ENCODE peak calls at places on chromosomes 3 and 15, in ten cellular contexts. One of them, this sample, is unnamed.
A peak's percentile ranks its signal among the peaks of the same experiment; 100 is the strongest.

GRCh38 chr3:114221165-114221880 is 16.1 kb downstream of the ZNF80 start:
- DNase-seq in IMR-90: no peak
- DNase-seq in CD8-positive, alpha-beta T cell: peak; percentile 54
- DNase-seq in Panc1: no peak
- DNase-seq in transverse colon: peak; percentile 17
- DNase-seq in endothelial cell of umbilical vein: no peak
- DNase-seq in GM23248: no peak
- DNase-seq in body of pancreas: no peak
- DNase-seq in CD8-positive, alpha-beta memory T cell: peak; percentile 80
- DNase-seq in pancreas: no peak
- DNase-seq in this sample: peak; percentile 35

GRCh38 chr3:57701781-57702180 is 8.9 kb upstream of the DENND6A start:
- DNase-seq in endothelial cell of umbilical vein: no peak
- DNase-seq in Panc1: no peak
- DNase-seq in transverse colon: no peak
- DNase-seq in GM23248: no peak
- DNase-seq in body of pancreas: no peak
- DNase-seq in IMR-90: no peak
- DNase-seq in CD8-positive, alpha-beta T cell: no peak
- DNase-seq in pancreas: no peak
- DNase-seq in CD8-positive, alpha-beta memory T cell: no peak
- DNase-seq in this sample: no peak

GRCh38 chr3:125220681-125221429 is 8.3 kb upstream of the SLC12A8 start:
- DNase-seq in transverse colon: no peak
- DNase-seq in CD8-positive, alpha-beta T cell: no peak
- DNase-seq in pancreas: no peak
- DNase-seq in CD8-positive, alpha-beta memory T cell: no peak
- DNase-seq in endothelial cell of umbilical vein: no peak
- DNase-seq in Panc1: no peak
- DNase-seq in GM23248: peak; percentile 63
- DNase-seq in IMR-90: peak; percentile 31
- DNase-seq in body of pancreas: no peak
- DNase-seq in this sample: no peak

GRCh38 chr15:68699881-68700394 is 120.8 kb downstream of the ANP32A start:
- DNase-seq in GM23248: peak; percentile 30
- DNase-seq in transverse colon: no peak
- DNase-seq in IMR-90: no peak
- DNase-seq in body of pancreas: no peak
- DNase-seq in pancreas: no peak
- DNase-seq in endothelial cell of umbilical vein: no peak
- DNase-seq in Panc1: no peak
- DNase-seq in CD8-positive, alpha-beta memory T cell: no peak
- DNase-seq in CD8-positive, alpha-beta T cell: no peak
- DNase-seq in this sample: no peak

GRCh38 chr15:83651541-83651940 is 2.4 kb upstream of the ADAMTSL3 start:
- DNase-seq in transverse colon: no peak
- DNase-seq in endothelial cell of umbilical vein: no peak
- DNase-seq in body of pancreas: no peak
- DNase-seq in CD8-positive, alpha-beta T cell: no peak
- DNase-seq in CD8-positive, alpha-beta memory T cell: no peak
- DNase-seq in Panc1: no peak
- DNase-seq in GM23248: no peak
- DNase-seq in IMR-90: no peak
- DNase-seq in pancreas: no peak
- DNase-seq in this sample: no peak

GRCh38 chr15:77027697-77028450 is 32.9 kb downstream of the PSTPIP1 start:
- DNase-seq in CD8-positive, alpha-beta memory T cell: peak; percentile 32
- DNase-seq in Panc1: no peak
- DNase-seq in IMR-90: no peak
- DNase-seq in endothelial cell of umbilical vein: peak; percentile 18
- DNase-seq in transverse colon: peak; percentile 10
- DNase-seq in body of pancreas: peak; percentile 32
- DNase-seq in CD8-positive, alpha-beta T cell: peak; percentile 5
- DNase-seq in GM23248: no peak
- DNase-seq in pancreas: peak; percentile 21
- DNase-seq in this sample: no peak

GRCh38 chr3:192902481-192903023 is 15.1 kb downstream of the MB21D2 start:
- DNase-seq in Panc1: no peak
- DNase-seq in GM23248: no peak
- DNase-seq in CD8-positive, alpha-beta memory T cell: no peak
- DNase-seq in endothelial cell of umbilical vein: no peak
- DNase-seq in pancreas: no peak
- DNase-seq in body of pancreas: no peak
- DNase-seq in CD8-positive, alpha-beta T cell: no peak
- DNase-seq in transverse colon: no peak
- DNase-seq in IMR-90: no peak
- DNase-seq in this sample: no peak

GRCh38 chr15:43509002-43509922 is 8.1 kb upstream of the MAP1A start:
- DNase-seq in CD8-positive, alpha-beta memory T cell: no peak
- DNase-seq in endothelial cell of umbilical vein: no peak
- DNase-seq in CD8-positive, alpha-beta T cell: no peak
- DNase-seq in transverse colon: no peak
- DNase-seq in Panc1: no peak
- DNase-seq in IMR-90: no peak
- DNase-seq in pancreas: no peak
- DNase-seq in GM23248: peak; percentile 74
- DNase-seq in body of pancreas: no peak
- DNase-seq in this sample: no peak

GRCh38 chr3:39138804-39139415 is 14.5 kb downstream of the CSRNP1 start:
- DNase-seq in IMR-90: peak; percentile 47
- DNase-seq in transverse colon: peak; percentile 42
- DNase-seq in Panc1: no peak
- DNase-seq in CD8-positive, alpha-beta T cell: no peak
- DNase-seq in endothelial cell of umbilical vein: no peak
- DNase-seq in body of pancreas: no peak
- DNase-seq in GM23248: peak; percentile 35
- DNase-seq in pancreas: no peak
- DNase-seq in CD8-positive, alpha-beta memory T cell: peak; percentile 24
- DNase-seq in this sample: no peak

GRCh38 chr15:81106560-81106959 is 27.5 kb upstream of the CFAP161 start:
- DNase-seq in Panc1: peak; percentile 60
- DNase-seq in endothelial cell of umbilical vein: peak; percentile 78
- DNase-seq in IMR-90: peak; percentile 87
- DNase-seq in body of pancreas: peak; percentile 68
- DNase-seq in CD8-positive, alpha-beta T cell: peak; percentile 32
- DNase-seq in transverse colon: peak; percentile 37
- DNase-seq in pancreas: peak; percentile 34
- DNase-seq in GM23248: peak; percentile 90
- DNase-seq in CD8-positive, alpha-beta memory T cell: no peak
- DNase-seq in this sample: peak; percentile 6

GRCh38 chr15:91948001-91948608 is 94.6 kb downstream of the SLCO3A1 start:
- DNase-seq in Panc1: no peak
- DNase-seq in GM23248: peak; percentile 14
- DNase-seq in endothelial cell of umbilical vein: no peak
- DNase-seq in CD8-positive, alpha-beta T cell: no peak
- DNase-seq in CD8-positive, alpha-beta memory T cell: no peak
- DNase-seq in transverse colon: no peak
- DNase-seq in pancreas: peak; percentile 41
- DNase-seq in IMR-90: peak; percentile 73
- DNase-seq in body of pancreas: peak; percentile 35
- DNase-seq in this sample: no peak

GRCh38 chr15:31758126-31758525 is 272.2 kb upstream of the CHRNA7 start:
- DNase-seq in IMR-90: peak; percentile 2
- DNase-seq in body of pancreas: peak; percentile 73
- DNase-seq in CD8-positive, alpha-beta T cell: no peak
- DNase-seq in transverse colon: peak; percentile 74
- DNase-seq in GM23248: peak; percentile 18
- DNase-seq in pancreas: peak; percentile 23
- DNase-seq in CD8-positive, alpha-beta memory T cell: no peak
- DNase-seq in Panc1: no peak
- DNase-seq in endothelial cell of umbilical vein: peak; percentile 10
- DNase-seq in this sample: no peak

GRCh38 chr3:128280466-128281455 is 127.5 kb downstream of the EEFSEC start:
- DNase-seq in transverse colon: no peak
- DNase-seq in pancreas: no peak
- DNase-seq in Panc1: no peak
- DNase-seq in CD8-positive, alpha-beta T cell: no peak
- DNase-seq in endothelial cell of umbilical vein: no peak
- DNase-seq in CD8-positive, alpha-beta memory T cell: no peak
- DNase-seq in IMR-90: no peak
- DNase-seq in GM23248: no peak
- DNase-seq in body of pancreas: no peak
- DNase-seq in this sample: no peak

GRCh38 chr3:149705416-149705815 is 46.9 kb downstream of the COMMD2 start:
- DNase-seq in CD8-positive, alpha-beta T cell: no peak
- DNase-seq in endothelial cell of umbilical vein: no peak
- DNase-seq in IMR-90: no peak
- DNase-seq in GM23248: no peak
- DNase-seq in body of pancreas: no peak
- DNase-seq in transverse colon: no peak
- DNase-seq in pancreas: no peak
- DNase-seq in CD8-positive, alpha-beta memory T cell: no peak
- DNase-seq in Panc1: no peak
- DNase-seq in this sample: no peak

GRCh38 chr3:123792473-123793201 is 91.5 kb downstream of the MYLK start:
- DNase-seq in GM23248: peak; percentile 32
- DNase-seq in endothelial cell of umbilical vein: no peak
- DNase-seq in IMR-90: peak; percentile 48
- DNase-seq in transverse colon: no peak
- DNase-seq in CD8-positive, alpha-beta T cell: no peak
- DNase-seq in CD8-positive, alpha-beta memory T cell: no peak
- DNase-seq in body of pancreas: no peak
- DNase-seq in Panc1: no peak
- DNase-seq in pancreas: no peak
- DNase-seq in this sample: no peak

GRCh38 chr15:34969340-34970097 is at the start of gene AQR:
- DNase-seq in transverse colon: peak; percentile 96
- DNase-seq in CD8-positive, alpha-beta T cell: peak; percentile 91
- DNase-seq in GM23248: peak; percentile 100
- DNase-seq in body of pancreas: peak; percentile 95
- DNase-seq in IMR-90: peak; percentile 98
- DNase-seq in endothelial cell of umbilical vein: peak; percentile 98
- DNase-seq in pancreas: peak; percentile 94
- DNase-seq in Panc1: peak; percentile 84
- DNase-seq in CD8-positive, alpha-beta memory T cell: peak; percentile 94
- DNase-seq in this sample: peak; percentile 84

GRCh38 chr3:133192967-133193366 is 154.8 kb downstream of the TMEM108 start:
- DNase-seq in endothelial cell of umbilical vein: no peak
- DNase-seq in body of pancreas: no peak
- DNase-seq in Panc1: no peak
- DNase-seq in GM23248: no peak
- DNase-seq in transverse colon: no peak
- DNase-seq in CD8-positive, alpha-beta T cell: no peak
- DNase-seq in IMR-90: no peak
- DNase-seq in pancreas: no peak
- DNase-seq in CD8-positive, alpha-beta memory T cell: no peak
- DNase-seq in this sample: no peak

GRCh38 chr3:46449755-46450552 is 14.8 kb downstream of the LTF start:
- DNase-seq in pancreas: no peak
- DNase-seq in GM23248: peak; percentile 45
- DNase-seq in transverse colon: no peak
- DNase-seq in Panc1: no peak
- DNase-seq in IMR-90: peak; percentile 8
- DNase-seq in body of pancreas: no peak
- DNase-seq in endothelial cell of umbilical vein: no peak
- DNase-seq in CD8-positive, alpha-beta memory T cell: no peak
- DNase-seq in CD8-positive, alpha-beta T cell: no peak
- DNase-seq in this sample: no peak

GRCh38 chr3:146873748-146874147 is 268.6 kb upstream of the PLSCR5 start:
- DNase-seq in IMR-90: no peak
- DNase-seq in CD8-positive, alpha-beta memory T cell: no peak
- DNase-seq in GM23248: no peak
- DNase-seq in endothelial cell of umbilical vein: no peak
- DNase-seq in Panc1: no peak
- DNase-seq in body of pancreas: no peak
- DNase-seq in pancreas: no peak
- DNase-seq in CD8-positive, alpha-beta T cell: no peak
- DNase-seq in transverse colon: no peak
- DNase-seq in this sample: no peak

GRCh38 chr3:194107126-194107525 is 28.8 kb upstream of the HES1 start:
- DNase-seq in transverse colon: no peak
- DNase-seq in Panc1: no peak
- DNase-seq in CD8-positive, alpha-beta memory T cell: no peak
- DNase-seq in pancreas: no peak
- DNase-seq in GM23248: no peak
- DNase-seq in IMR-90: no peak
- DNase-seq in endothelial cell of umbilical vein: no peak
- DNase-seq in CD8-positive, alpha-beta T cell: no peak
- DNase-seq in body of pancreas: no peak
- DNase-seq in this sample: no peak

GRCh38 chr3:104604326-104605010 is 762.2 kb upstream of the ALCAM start:
- DNase-seq in IMR-90: peak; percentile 48
- DNase-seq in Panc1: no peak
- DNase-seq in pancreas: no peak
- DNase-seq in transverse colon: no peak
- DNase-seq in CD8-positive, alpha-beta memory T cell: no peak
- DNase-seq in body of pancreas: no peak
- DNase-seq in CD8-positive, alpha-beta T cell: no peak
- DNase-seq in GM23248: peak; percentile 53
- DNase-seq in endothelial cell of umbilical vein: peak; percentile 73
- DNase-seq in this sample: no peak

GRCh38 chr3:51966486-51966885 is 768 bp downstream of the PCBP4 start:
- DNase-seq in body of pancreas: no peak
- DNase-seq in GM23248: no peak
- DNase-seq in pancreas: no peak
- DNase-seq in transverse colon: no peak
- DNase-seq in IMR-90: no peak
- DNase-seq in CD8-positive, alpha-beta memory T cell: no peak
- DNase-seq in endothelial cell of umbilical vein: no peak
- DNase-seq in CD8-positive, alpha-beta T cell: no peak
- DNase-seq in Panc1: no peak
- DNase-seq in this sample: no peak
- H3K4me1 ChIP-seq in body of pancreas: peaks cover 67% of the 10 kb centered on the region
- H3K4me1 ChIP-seq in GM23248: peaks cover 6% of the 10 kb centered on the region
- H3K4me1 ChIP-seq in pancreas: peaks cover 14% of the 10 kb centered on the region
- H3K4me1 ChIP-seq in transverse colon: peaks cover 41% of the 10 kb centered on the region
- H3K4me1 ChIP-seq in IMR-90: peaks cover 28% of the 10 kb centered on the region
- H3K4me1 ChIP-seq in CD8-positive, alpha-beta memory T cell: peaks cover 16% of the 10 kb centered on the region
- H3K4me1 ChIP-seq in endothelial cell of umbilical vein: peaks cover 4% of the 10 kb centered on the region
- H3K4me1 ChIP-seq in CD8-positive, alpha-beta T cell: peaks cover 19% of the 10 kb centered on the region
- H3K4me1 ChIP-seq in Panc1: peaks cover 12% of the 10 kb centered on the region
- H3K4me1 ChIP-seq in this sample: peaks cover 16% of the 10 kb centered on the region

GRCh38 chr3:187040637-187041361 is 98.5 kb downstream of the RPL39L start:
- DNase-seq in GM23248: peak; percentile 68
- DNase-seq in pancreas: no peak
- DNase-seq in CD8-positive, alpha-beta T cell: no peak
- DNase-seq in body of pancreas: no peak
- DNase-seq in IMR-90: peak; percentile 56
- DNase-seq in transverse colon: no peak
- DNase-seq in endothelial cell of umbilical vein: peak; percentile 26
- DNase-seq in CD8-positive, alpha-beta memory T cell: no peak
- DNase-seq in Panc1: no peak
- DNase-seq in this sample: no peak
- H3K27ac ChIP-seq in GM23248: no peak overlapping the region
- H3K27ac ChIP-seq in pancreas: peak overlapping the region; percentile 63
- H3K27ac ChIP-seq in CD8-positive, alpha-beta T cell: peak overlapping the region; percentile 44
- H3K27ac ChIP-seq in body of pancreas: no peak overlapping the region
- H3K27ac ChIP-seq in IMR-90: no peak overlapping the region
- H3K27ac ChIP-seq in transverse colon: peak overlapping the region; percentile 75
- H3K27ac ChIP-seq in endothelial cell of umbilical vein: peak overlapping the region; percentile 64
- H3K27ac ChIP-seq in CD8-positive, alpha-beta memory T cell: peak overlapping the region; percentile 65
- H3K27ac ChIP-seq in Panc1: no peak overlapping the region
- H3K27ac ChIP-seq in this sample: peak overlapping the region; percentile 72

GRCh38 chr3:98025392-98025791 is 9.7 kb downstream of the GABRR3 start:
- DNase-seq in Panc1: no peak
- DNase-seq in transverse colon: no peak
- DNase-seq in GM23248: no peak
- DNase-seq in endothelial cell of umbilical vein: no peak
- DNase-seq in IMR-90: no peak
- DNase-seq in CD8-positive, alpha-beta T cell: no peak
- DNase-seq in pancreas: no peak
- DNase-seq in body of pancreas: no peak
- DNase-seq in CD8-positive, alpha-beta memory T cell: no peak
- DNase-seq in this sample: no peak
- H3K4me1 ChIP-seq in Panc1: peaks cover 4% of the 10 kb centered on the region
- H3K4me1 ChIP-seq in transverse colon: peaks cover 5% of the 10 kb centered on the region
- H3K4me1 ChIP-seq in GM23248: no peaks in the 10 kb centered on the region
- H3K4me1 ChIP-seq in endothelial cell of umbilical vein: no peaks in the 10 kb centered on the region
- H3K4me1 ChIP-seq in IMR-90: no peaks in the 10 kb centered on the region
- H3K4me1 ChIP-seq in CD8-positive, alpha-beta T cell: peaks cover 12% of the 10 kb centered on the region
- H3K4me1 ChIP-seq in pancreas: no peaks in the 10 kb centered on the region
- H3K4me1 ChIP-seq in body of pancreas: no peaks in the 10 kb centered on the region
- H3K4me1 ChIP-seq in CD8-positive, alpha-beta memory T cell: peaks cover 5% of the 10 kb centered on the region
- H3K4me1 ChIP-seq in this sample: peaks cover 19% of the 10 kb centered on the region

GRCh38 chr15:36426696-36427095 is 152.7 kb upstream of the CDIN1 start:
- DNase-seq in body of pancreas: no peak
- DNase-seq in GM23248: no peak
- DNase-seq in Panc1: no peak
- DNase-seq in CD8-positive, alpha-beta memory T cell: no peak
- DNase-seq in endothelial cell of umbilical vein: no peak
- DNase-seq in transverse colon: no peak
- DNase-seq in CD8-positive, alpha-beta T cell: no peak
- DNase-seq in pancreas: no peak
- DNase-seq in IMR-90: no peak
- DNase-seq in this sample: no peak
- H3K27ac ChIP-seq in body of pancreas: no peak overlapping the region
- H3K27ac ChIP-seq in GM23248: no peak overlapping the region
- H3K27ac ChIP-seq in Panc1: no peak overlapping the region
- H3K27ac ChIP-seq in CD8-positive, alpha-beta memory T cell: no peak overlapping the region
- H3K27ac ChIP-seq in endothelial cell of umbilical vein: no peak overlapping the region
- H3K27ac ChIP-seq in transverse colon: no peak overlapping the region
- H3K27ac ChIP-seq in CD8-positive, alpha-beta T cell: no peak overlapping the region
- H3K27ac ChIP-seq in pancreas: no peak overlapping the region
- H3K27ac ChIP-seq in IMR-90: peak overlapping the region; percentile 29
- H3K27ac ChIP-seq in this sample: no peak overlapping the region